ENCODE peak calls at places on chromosome 11, in five cellular contexts. One of them, this sample, is unnamed.

GRCh38 chr11:35418282-35418846 is 994 bp downstream of the SLC1A2 start:
- DNase-seq in K562: no peak
- DNase-seq in H1: no peak
- DNase-seq in HCT116: no peak
- DNase-seq in HepG2: no peak
- DNase-seq in this sample: no peak

GRCh38 chr11:102305352-102306047 is 11.8 kb upstream of the BIRC3 start:
- DNase-seq in H1: no peak
- DNase-seq in HepG2: no peak
- DNase-seq in HCT116: no peak
- DNase-seq in K562: no peak
- DNase-seq in this sample: no peak

GRCh38 chr11:72683782-72684200 is 9.6 kb upstream of the PDE2A start:
- DNase-seq in HepG2: peak; percentile 33
- DNase-seq in K562: peak; percentile 74
- DNase-seq in H1: no peak
- DNase-seq in HCT116: no peak
- DNase-seq in this sample: no peak

GRCh38 chr11:102332611-102332994 is 14.4 kb upstream of the BIRC2 start:
- DNase-seq in H1: no peak
- DNase-seq in K562: no peak
- DNase-seq in HCT116: no peak
- DNase-seq in HepG2: no peak
- DNase-seq in this sample: no peak

GRCh38 chr11:3000032-3000961 is 8.2 kb upstream of the NAP1L4 start:
- DNase-seq in H1: no peak
- DNase-seq in K562: no peak
- DNase-seq in HepG2: no peak
- DNase-seq in HCT116: no peak
- DNase-seq in this sample: no peak

GRCh38 chr11:110422306-110422924 is 7.3 kb upstream of the FDX1 start:
- DNase-seq in HepG2: no peak
- DNase-seq in K562: no peak
- DNase-seq in HCT116: no peak
- DNase-seq in H1: no peak
- DNase-seq in this sample: no peak

GRCh38 chr11:10181811-10182210 is 112.2 kb downstream of the SBF2 start:
- DNase-seq in HCT116: peak; percentile 26
- DNase-seq in K562: no peak
- DNase-seq in HepG2: peak; percentile 32
- DNase-seq in H1: no peak
- DNase-seq in this sample: no peak

GRCh38 chr11:126173257-126173656 is 38.2 kb downstream of the RPUSD4 start:
- DNase-seq in K562: no peak
- DNase-seq in HCT116: no peak
- DNase-seq in H1: no peak
- DNase-seq in HepG2: no peak
- DNase-seq in this sample: no peak

GRCh38 chr11:102553835-102554282 is 23.3 kb upstream of the MMP7 start:
- DNase-seq in HepG2: peak; percentile 68
- DNase-seq in K562: no peak
- DNase-seq in HCT116: no peak
- DNase-seq in H1: no peak
- DNase-seq in this sample: peak; percentile 78

GRCh38 chr11:24478718-24479117 is 18.1 kb upstream of the LUZP2 start:
- DNase-seq in HCT116: no peak
- DNase-seq in K562: no peak
- DNase-seq in HepG2: no peak
- DNase-seq in H1: no peak
- DNase-seq in this sample: no peak

GRCh38 chr11:128419012-128419767 is 168.2 kb downstream of the ETS1 start:
- DNase-seq in K562: no peak
- DNase-seq in HCT116: no peak
- DNase-seq in H1: no peak
- DNase-seq in HepG2: no peak
- DNase-seq in this sample: no peak

GRCh38 chr11:75349540-75350116 is 1.8 kb downstream of the ARRB1 start:
- DNase-seq in HepG2: no peak
- DNase-seq in HCT116: no peak
- DNase-seq in K562: peak; percentile 70
- DNase-seq in H1: no peak
- DNase-seq in this sample: no peak

GRCh38 chr11:44847316-44847715 is 103.4 kb downstream of the TP53I11 start:
- DNase-seq in HepG2: no peak
- DNase-seq in H1: no peak
- DNase-seq in HCT116: no peak
- DNase-seq in K562: no peak
- DNase-seq in this sample: no peak

GRCh38 chr11:125358254-125358840 is 137.7 kb downstream of the FEZ1 start:
- DNase-seq in H1: no peak
- DNase-seq in HCT116: no peak
- DNase-seq in K562: no peak
- DNase-seq in HepG2: no peak
- DNase-seq in this sample: no peak

GRCh38 chr11:95792700-95793099 is 2.4 kb downstream of the CEP57 start:
- DNase-seq in HepG2: no peak
- DNase-seq in H1: no peak
- DNase-seq in HCT116: no peak
- DNase-seq in K562: peak; percentile 27
- DNase-seq in this sample: no peak

GRCh38 chr11:74418509-74418895 is 20.3 kb upstream of the PGM2L1 start:
- DNase-seq in H1: no peak
- DNase-seq in HepG2: peak; percentile 6
- DNase-seq in HCT116: no peak
- DNase-seq in K562: no peak
- DNase-seq in this sample: no peak

GRCh38 chr11:69588270-69588669 is 52.7 kb upstream of the CCND1 start:
- DNase-seq in K562: peak; percentile 13
- DNase-seq in HCT116: peak; percentile 54
- DNase-seq in H1: no peak
- DNase-seq in HepG2: peak; percentile 28
- DNase-seq in this sample: no peak

GRCh38 chr11:126438272-126438671 is 82.8 kb downstream of the ST3GAL4 start:
- DNase-seq in H1: no peak
- DNase-seq in K562: no peak
- DNase-seq in HCT116: no peak
- DNase-seq in HepG2: no peak
- DNase-seq in this sample: no peak

GRCh38 chr11:76794371-76795284 is 11.5 kb downstream of the TSKU start:
- DNase-seq in H1: no peak
- DNase-seq in HCT116: no peak
- DNase-seq in K562: no peak
- DNase-seq in HepG2: no peak
- DNase-seq in this sample: no peak
- TF ChIP-seq YY1 in H1: no peak
- TF ChIP-seq YY1 in HCT116: no peak
- TF ChIP-seq YY1 in K562: no peak
- TF ChIP-seq YY1 in HepG2: no peak
- TF ChIP-seq YY1 in this sample: no peak

GRCh38 chr11:43643898-43644625 is 36.5 kb upstream of the HSD17B12 start:
- DNase-seq in K562: peak; percentile 93
- DNase-seq in H1: peak; percentile 33
- DNase-seq in HCT116: peak; percentile 69
- DNase-seq in HepG2: peak; percentile 77
- DNase-seq in this sample: peak; percentile 45
- TF ChIP-seq POLR2A in K562: peak; percentile 85
- TF ChIP-seq POLR2A in H1: peak; percentile 69
- TF ChIP-seq POLR2A in HCT116: no peak
- TF ChIP-seq POLR2A in HepG2: peak; percentile 81
- TF ChIP-seq POLR2A in this sample: peak; percentile 81

GRCh38 chr11:46901156-46901555 is 17.2 kb downstream of the LRP4 start:
- DNase-seq in H1: no peak
- DNase-seq in K562: no peak
- DNase-seq in HCT116: no peak
- DNase-seq in HepG2: no peak
- DNase-seq in this sample: no peak

GRCh38 chr11:46905806-46906205 is 12.5 kb downstream of the LRP4 start:
- DNase-seq in HCT116: no peak
- DNase-seq in H1: no peak
- DNase-seq in HepG2: no peak
- DNase-seq in K562: no peak
- DNase-seq in this sample: no peak

GRCh38 chr11:46902694-46903093 is 15.7 kb downstream of the LRP4 start:
- DNase-seq in K562: no peak
- DNase-seq in H1: no peak
- DNase-seq in HCT116: no peak
- DNase-seq in HepG2: no peak
- DNase-seq in this sample: no peak

GRCh38 chr11:46906596-46906995 is 11.8 kb downstream of the LRP4 start:
- DNase-seq in H1: peak; percentile 41
- DNase-seq in K562: peak; percentile 23
- DNase-seq in HepG2: no peak
- DNase-seq in HCT116: no peak
- DNase-seq in this sample: no peak

GRCh38 chr11:46903846-46904245 is 14.5 kb downstream of the LRP4 start:
- DNase-seq in H1: no peak
- DNase-seq in HepG2: no peak
- DNase-seq in K562: no peak
- DNase-seq in HCT116: no peak
- DNase-seq in this sample: no peak
- TF ChIP-seq YY1 in H1: no peak
- TF ChIP-seq YY1 in HepG2: no peak
- TF ChIP-seq YY1 in K562: no peak
- TF ChIP-seq YY1 in HCT116: no peak
- TF ChIP-seq YY1 in this sample: no peak

DNA sequence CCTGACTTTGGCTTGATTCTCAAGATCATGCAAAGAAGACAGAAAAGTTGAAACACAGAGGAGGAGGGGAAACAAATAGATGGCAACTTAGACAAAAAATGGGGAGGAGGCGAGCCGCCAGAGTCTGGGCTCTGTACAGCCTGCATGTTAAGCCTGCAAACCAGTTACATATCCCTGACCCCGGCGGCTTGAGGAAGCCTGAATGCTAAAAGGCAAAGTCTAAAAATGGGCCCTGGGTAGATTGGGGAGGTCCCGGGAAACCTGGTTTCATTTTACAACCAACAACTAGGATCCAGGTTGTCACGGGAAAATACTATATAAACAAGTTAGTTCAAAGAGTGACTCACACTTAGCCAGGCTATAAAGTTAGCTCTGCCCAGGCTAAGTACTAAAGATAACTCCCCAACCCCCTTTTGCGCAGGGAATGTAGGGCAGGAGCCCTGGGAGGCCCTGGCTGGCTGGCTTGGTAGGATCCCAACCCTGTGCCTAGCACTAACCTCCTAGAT is 18.8 kb upstream of the ZBTB16 start:
- DNase-seq in HepG2: peak; percentile 27
- DNase-seq in HCT116: no peak
- DNase-seq in H1: no peak
- DNase-seq in K562: no peak
- DNase-seq in this sample: no peak
- TF ChIP-seq POLR2A in HepG2: no peak
- TF ChIP-seq POLR2A in HCT116: no peak
- TF ChIP-seq POLR2A in H1: no peak
- TF ChIP-seq POLR2A in K562: no peak
- TF ChIP-seq POLR2A in this sample: no peak

GRCh38 chr11:15918674-15919073 is 437.7 kb downstream of the SOX6 start:
- DNase-seq in H1: no peak
- DNase-seq in HepG2: no peak
- DNase-seq in K562: no peak
- DNase-seq in HCT116: no peak
- DNase-seq in this sample: no peak

GRCh38 chr11:15920856-15921629 is 435.3 kb downstream of the SOX6 start:
- DNase-seq in HepG2: no peak
- DNase-seq in H1: no peak
- DNase-seq in K562: no peak
- DNase-seq in HCT116: no peak
- DNase-seq in this sample: no peak

GRCh38 chr11:15927196-15927865 is 429.0 kb downstream of the SOX6 start:
- DNase-seq in K562: no peak
- DNase-seq in H1: no peak
- DNase-seq in HCT116: no peak
- DNase-seq in HepG2: no peak
- DNase-seq in this sample: no peak

GRCh38 chr11:15926071-15926470 is 430.3 kb downstream of the SOX6 start:
- DNase-seq in K562: no peak
- DNase-seq in HepG2: no peak
- DNase-seq in HCT116: no peak
- DNase-seq in H1: no peak
- DNase-seq in this sample: no peak

GRCh38 chr11:15923169-15923568 is 433.2 kb downstream of the SOX6 start:
- DNase-seq in HCT116: no peak
- DNase-seq in HepG2: no peak
- DNase-seq in H1: no peak
- DNase-seq in K562: peak; percentile 42
- DNase-seq in this sample: no peak
- TF ChIP-seq YY1 in HCT116: no peak
- TF ChIP-seq YY1 in HepG2: no peak
- TF ChIP-seq YY1 in H1: no peak
- TF ChIP-seq YY1 in K562: no peak
- TF ChIP-seq YY1 in this sample: no peak

DNA sequence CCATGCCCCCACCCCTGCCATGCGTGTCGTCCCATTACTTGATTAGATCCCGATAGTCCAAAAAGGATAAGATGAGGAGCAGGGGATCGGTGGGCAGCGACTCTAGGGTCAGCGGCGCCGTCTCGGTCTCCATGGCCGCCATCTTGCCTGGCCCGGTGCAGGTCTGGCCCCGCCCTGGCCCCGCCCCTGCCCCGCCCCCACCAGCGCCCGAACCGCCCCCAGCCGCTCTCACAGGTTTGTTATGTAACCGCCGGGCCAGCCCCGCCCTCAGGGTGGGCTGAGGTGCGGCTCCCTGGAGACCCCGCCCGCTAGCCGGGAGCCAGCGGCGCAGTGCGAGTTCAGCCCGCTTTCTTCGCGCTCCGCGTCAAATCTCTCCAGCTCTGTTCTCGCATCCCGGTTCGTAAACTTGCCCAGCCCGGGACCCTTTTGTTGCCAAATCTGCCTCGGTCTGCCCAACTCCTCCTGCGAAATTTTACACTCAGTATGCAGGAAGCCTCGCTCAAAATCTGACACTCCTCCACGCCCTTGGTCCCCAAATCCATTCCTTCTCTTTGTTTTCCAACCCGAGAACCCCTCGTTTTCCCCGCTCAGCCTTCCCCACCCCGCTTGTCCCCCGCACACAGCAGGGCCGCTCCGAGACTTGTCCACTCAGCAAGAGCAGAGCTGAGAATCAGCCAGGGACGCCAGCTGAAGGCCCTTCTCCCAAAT is at the start of gene FBXO3:
- DNase-seq in K562: peak; percentile 90
- DNase-seq in HCT116: peak; percentile 40
- DNase-seq in HepG2: peak; percentile 71
- DNase-seq in H1: peak; percentile 58
- DNase-seq in this sample: no peak
- TF ChIP-seq POLR2A in K562: peak; percentile 73
- TF ChIP-seq POLR2A in HCT116: peak; percentile 57
- TF ChIP-seq POLR2A in HepG2: peak; percentile 50
- TF ChIP-seq POLR2A in H1: peak; percentile 73
- TF ChIP-seq POLR2A in this sample: peak; percentile 85